ENCODE peak calls at places on chromosomes 16 and 17, in seven cellular contexts. One of them, this sample, is unnamed.

GRCh38 chr16:85483424-85483823 is 129.7 kb upstream of the GSE1 start:
- DNase-seq in lower leg skin: no peak
- DNase-seq in RCC 7860: no peak
- DNase-seq in lower lobe of right lung: no peak
- DNase-seq in CD8-positive, alpha-beta memory T cell: no peak
- DNase-seq in Calu3: no peak
- DNase-seq in anterior cingulate cortex: no peak
- DNase-seq in this sample: no peak

GRCh38 chr17:45923511-45924268 is 29.3 kb downstream of the MAPT start:
- DNase-seq in lower leg skin: no peak
- DNase-seq in CD8-positive, alpha-beta memory T cell: no peak
- DNase-seq in RCC 7860: no peak
- DNase-seq in Calu3: no peak
- DNase-seq in anterior cingulate cortex: no peak
- DNase-seq in lower lobe of right lung: no peak
- DNase-seq in this sample: peak

GRCh38 chr17:26774291-26775218 is 519.4 kb upstream of the WSB1 start:
- DNase-seq in lower leg skin: no peak
- DNase-seq in RCC 7860: no peak
- DNase-seq in Calu3: no peak
- DNase-seq in CD8-positive, alpha-beta memory T cell: no peak
- DNase-seq in anterior cingulate cortex: no peak
- DNase-seq in lower lobe of right lung: no peak
- DNase-seq in this sample: no peak

GRCh38 chr17:79949646-79950292 is 85.9 kb downstream of the TBC1D16 start:
- DNase-seq in RCC 7860: no peak
- DNase-seq in lower leg skin: peak
- DNase-seq in lower lobe of right lung: no peak
- DNase-seq in Calu3: no peak
- DNase-seq in CD8-positive, alpha-beta memory T cell: peak
- DNase-seq in anterior cingulate cortex: no peak
- DNase-seq in this sample: no peak

GRCh38 chr16:68629315-68629900 is 15.7 kb upstream of the CDH3 start:
- DNase-seq in lower leg skin: no peak
- DNase-seq in Calu3: no peak
- DNase-seq in CD8-positive, alpha-beta memory T cell: no peak
- DNase-seq in lower lobe of right lung: no peak
- DNase-seq in RCC 7860: no peak
- DNase-seq in anterior cingulate cortex: no peak
- DNase-seq in this sample: no peak

GRCh38 chr16:88287219-88287618 is 95.5 kb upstream of the ZNF469 start:
- DNase-seq in RCC 7860: peak
- DNase-seq in Calu3: peak
- DNase-seq in anterior cingulate cortex: no peak
- DNase-seq in lower lobe of right lung: no peak
- DNase-seq in lower leg skin: no peak
- DNase-seq in CD8-positive, alpha-beta memory T cell: no peak
- DNase-seq in this sample: peak

GRCh38 chr17:57444632-57445031 is 188.3 kb downstream of the MSI2 start:
- DNase-seq in lower lobe of right lung: no peak
- DNase-seq in CD8-positive, alpha-beta memory T cell: no peak
- DNase-seq in Calu3: no peak
- DNase-seq in RCC 7860: no peak
- DNase-seq in anterior cingulate cortex: no peak
- DNase-seq in lower leg skin: no peak
- DNase-seq in this sample: no peak

GRCh38 chr16:23847251-23847650 is 11.5 kb downstream of the PRKCB start:
- DNase-seq in RCC 7860: no peak
- DNase-seq in CD8-positive, alpha-beta memory T cell: no peak
- DNase-seq in lower leg skin: no peak
- DNase-seq in anterior cingulate cortex: no peak
- DNase-seq in Calu3: no peak
- DNase-seq in lower lobe of right lung: no peak
- DNase-seq in this sample: no peak

GRCh38 chr16:9151597-9151996 is 60.2 kb downstream of the HAPSTR1 start:
- DNase-seq in lower leg skin: no peak
- DNase-seq in anterior cingulate cortex: no peak
- DNase-seq in lower lobe of right lung: no peak
- DNase-seq in RCC 7860: no peak
- DNase-seq in Calu3: no peak
- DNase-seq in CD8-positive, alpha-beta memory T cell: no peak
- DNase-seq in this sample: peak

GRCh38 chr17:71338396-71338795 is 782.4 kb upstream of the SOX9 start:
- DNase-seq in lower leg skin: no peak
- DNase-seq in CD8-positive, alpha-beta memory T cell: no peak
- DNase-seq in RCC 7860: peak
- DNase-seq in lower lobe of right lung: no peak
- DNase-seq in Calu3: no peak
- DNase-seq in anterior cingulate cortex: no peak
- DNase-seq in this sample: peak

GRCh38 chr16:3819741-3820724 is 60.5 kb downstream of the CREBBP start:
- DNase-seq in lower leg skin: no peak
- DNase-seq in RCC 7860: peak
- DNase-seq in CD8-positive, alpha-beta memory T cell: peak
- DNase-seq in anterior cingulate cortex: no peak
- DNase-seq in Calu3: peak
- DNase-seq in lower lobe of right lung: no peak
- DNase-seq in this sample: peak

GRCh38 chr17:66378296-66378695 is 75.9 kb downstream of the PRKCA start:
- DNase-seq in Calu3: no peak
- DNase-seq in lower lobe of right lung: no peak
- DNase-seq in lower leg skin: no peak
- DNase-seq in CD8-positive, alpha-beta memory T cell: no peak
- DNase-seq in anterior cingulate cortex: no peak
- DNase-seq in RCC 7860: no peak
- DNase-seq in this sample: no peak

GRCh38 chr17:82884923-82885322 is 45.1 kb upstream of the ZNF750 start:
- DNase-seq in RCC 7860: no peak
- DNase-seq in CD8-positive, alpha-beta memory T cell: peak
- DNase-seq in Calu3: no peak
- DNase-seq in lower leg skin: peak
- DNase-seq in anterior cingulate cortex: no peak
- DNase-seq in lower lobe of right lung: no peak
- DNase-seq in this sample: no peak

GRCh38 chr17:7845359-7846062 is 9.4 kb upstream of the TMEM88 start:
- DNase-seq in anterior cingulate cortex: no peak
- DNase-seq in CD8-positive, alpha-beta memory T cell: peak
- DNase-seq in Calu3: no peak
- DNase-seq in lower lobe of right lung: peak
- DNase-seq in RCC 7860: no peak
- DNase-seq in lower leg skin: no peak
- DNase-seq in this sample: no peak

GRCh38 chr16:54519161-54519685 is 232.6 kb upstream of the IRX3 start:
- DNase-seq in lower leg skin: no peak
- DNase-seq in CD8-positive, alpha-beta memory T cell: no peak
- DNase-seq in Calu3: no peak
- DNase-seq in anterior cingulate cortex: no peak
- DNase-seq in lower lobe of right lung: no peak
- DNase-seq in RCC 7860: no peak
- DNase-seq in this sample: peak

This sample was measured in fibroblast of mammary gland.